ENCODE peak calls at places on chromosomes 5 and 9, in six cellular contexts. One of them, this sample, is unnamed.
A peak's percentile ranks its signal among the peaks of the same experiment; 100 is the strongest.

GRCh38 chr5:178675922-178676321 is 49.1 kb upstream of the CLK4 start:
- DNase-seq in IMR-90: no peak
- DNase-seq in H9: no peak
- DNase-seq in H1: no peak
- DNase-seq in neuronal stem cell: no peak
- DNase-seq in trophoblast cell: no peak
- DNase-seq in this sample: no peak

GRCh38 chr9:115757461-115757860 is 396.1 kb upstream of the PAPPA start:
- DNase-seq in IMR-90: no peak
- DNase-seq in H9: no peak
- DNase-seq in H1: no peak
- DNase-seq in neuronal stem cell: no peak
- DNase-seq in trophoblast cell: peak; percentile 43
- DNase-seq in this sample: no peak

GRCh38 chr5:145738227-145738626 is 96.9 kb downstream of the PRELID2 start:
- DNase-seq in IMR-90: no peak
- DNase-seq in H9: no peak
- DNase-seq in H1: no peak
- DNase-seq in neuronal stem cell: no peak
- DNase-seq in trophoblast cell: no peak
- DNase-seq in this sample: no peak

GRCh38 chr5:116370886-116371285 is 203.7 kb downstream of the SEMA6A start:
- DNase-seq in IMR-90: peak; percentile 24
- DNase-seq in H9: no peak
- DNase-seq in H1: no peak
- DNase-seq in neuronal stem cell: no peak
- DNase-seq in trophoblast cell: no peak
- DNase-seq in this sample: no peak

GRCh38 chr9:137373611-137373980 is 49.4 kb downstream of the EXD3 start:
- DNase-seq in IMR-90: no peak
- DNase-seq in H9: no peak
- DNase-seq in H1: no peak
- DNase-seq in neuronal stem cell: peak; percentile 43
- DNase-seq in trophoblast cell: no peak
- DNase-seq in this sample: no peak

GRCh38 chr9:84759300-84759750 is 89.8 kb downstream of the NTRK2 start:
- DNase-seq in IMR-90: no peak
- DNase-seq in H9: no peak
- DNase-seq in H1: no peak
- DNase-seq in neuronal stem cell: no peak
- DNase-seq in trophoblast cell: no peak
- DNase-seq in this sample: no peak

GRCh38 chr5:64158827-64159226 is 6.8 kb upstream of the RNF180 start:
- DNase-seq in IMR-90: no peak
- DNase-seq in H9: no peak
- DNase-seq in H1: no peak
- DNase-seq in neuronal stem cell: no peak
- DNase-seq in trophoblast cell: no peak
- DNase-seq in this sample: no peak

GRCh38 chr5:80668016-80668969 is 13.5 kb upstream of the DHFR start:
- DNase-seq in IMR-90: no peak
- DNase-seq in H9: peak; percentile 56
- DNase-seq in H1: no peak
- DNase-seq in neuronal stem cell: no peak
- DNase-seq in trophoblast cell: no peak
- DNase-seq in this sample: peak; percentile 18

GRCh38 chr5:104198156-104198555 is 635.6 kb upstream of the NUDT12 start:
- DNase-seq in IMR-90: no peak
- DNase-seq in H9: no peak
- DNase-seq in H1: no peak
- DNase-seq in neuronal stem cell: no peak
- DNase-seq in trophoblast cell: no peak
- DNase-seq in this sample: no peak

GRCh38 chr5:80026841-80027240 is 8.3 kb upstream of the THBS4 start:
- DNase-seq in IMR-90: no peak
- DNase-seq in H9: no peak
- DNase-seq in H1: no peak
- DNase-seq in neuronal stem cell: no peak
- DNase-seq in trophoblast cell: no peak
- DNase-seq in this sample: no peak

GRCh38 chr9:1709347-1709746 is 305.8 kb upstream of the SMARCA2 start:
- DNase-seq in IMR-90: no peak
- DNase-seq in H9: no peak
- DNase-seq in H1: no peak
- DNase-seq in neuronal stem cell: no peak
- DNase-seq in trophoblast cell: peak; percentile 44
- DNase-seq in this sample: peak; percentile 28

GRCh38 chr5:93078082-93079038 is 502.7 kb downstream of the NR2F1-AS1 start:
- DNase-seq in IMR-90: peak; percentile 93
- DNase-seq in H9: no peak
- DNase-seq in H1: no peak
- DNase-seq in neuronal stem cell: no peak
- DNase-seq in trophoblast cell: peak; percentile 91
- DNase-seq in this sample: peak; percentile 11

GRCh38 chr5:106094128-106094726 is 1576.5 kb downstream of the EFNA5 start:
- DNase-seq in IMR-90: peak; percentile 69
- DNase-seq in H9: no peak
- DNase-seq in H1: no peak
- DNase-seq in neuronal stem cell: no peak
- DNase-seq in trophoblast cell: no peak
- DNase-seq in this sample: peak; percentile 10

GRCh38 chr9:73680831-73681230 is 529.2 kb downstream of the ANXA1 start:
- DNase-seq in IMR-90: no peak
- DNase-seq in H9: no peak
- DNase-seq in H1: no peak
- DNase-seq in neuronal stem cell: no peak
- DNase-seq in trophoblast cell: peak; percentile 39
- DNase-seq in this sample: peak; percentile 27

GRCh38 chr9:134759001-134759607 is 117.5 kb downstream of the COL5A1 start:
- DNase-seq in IMR-90: no peak
- DNase-seq in H9: no peak
- DNase-seq in H1: no peak
- DNase-seq in neuronal stem cell: no peak
- DNase-seq in trophoblast cell: no peak
- DNase-seq in this sample: peak; percentile 10

GRCh38 chr5:38809388-38810359 is 36.1 kb upstream of the OSMR start:
- DNase-seq in IMR-90: peak; percentile 92
- DNase-seq in H9: peak; percentile 88
- DNase-seq in H1: peak; percentile 60
- DNase-seq in neuronal stem cell: peak; percentile 82
- DNase-seq in trophoblast cell: peak; percentile 88
- DNase-seq in this sample: peak; percentile 93

GRCh38 chr5:124744170-124744911 is 2.1 kb downstream of the ZNF608 start:
- DNase-seq in IMR-90: peak; percentile 27
- DNase-seq in H9: no peak
- DNase-seq in H1: no peak
- DNase-seq in neuronal stem cell: no peak
- DNase-seq in trophoblast cell: no peak
- DNase-seq in this sample: peak; percentile 32

GRCh38 chr5:18394154-18394804 is 760.0 kb downstream of the TAF11L14 start:
- DNase-seq in IMR-90: peak; percentile 18
- DNase-seq in H9: peak; percentile 82
- DNase-seq in H1: peak; percentile 71
- DNase-seq in neuronal stem cell: peak; percentile 85
- DNase-seq in trophoblast cell: peak; percentile 89
- DNase-seq in this sample: peak; percentile 78

GRCh38 chr5:122144236-122144635 is 14.9 kb downstream of the ZNF474 start:
- DNase-seq in IMR-90: peak; percentile 52
- DNase-seq in H9: no peak
- DNase-seq in H1: no peak
- DNase-seq in neuronal stem cell: no peak
- DNase-seq in trophoblast cell: peak; percentile 33
- DNase-seq in this sample: no peak

GRCh38 chr5:122145906-122146305 is 16.6 kb downstream of the ZNF474 start:
- DNase-seq in IMR-90: no peak
- DNase-seq in H9: no peak
- DNase-seq in H1: no peak
- DNase-seq in neuronal stem cell: no peak
- DNase-seq in trophoblast cell: no peak
- DNase-seq in this sample: no peak

GRCh38 chr5:122140900-122141299 is 11.6 kb downstream of the ZNF474 start:
- DNase-seq in IMR-90: no peak
- DNase-seq in H9: no peak
- DNase-seq in H1: no peak
- DNase-seq in neuronal stem cell: no peak
- DNase-seq in trophoblast cell: no peak
- DNase-seq in this sample: no peak

GRCh38 chr5:122141751-122142150 is 12.4 kb downstream of the ZNF474 start:
- DNase-seq in IMR-90: peak; percentile 61
- DNase-seq in H9: no peak
- DNase-seq in H1: no peak
- DNase-seq in neuronal stem cell: no peak
- DNase-seq in trophoblast cell: no peak
- DNase-seq in this sample: no peak

DNA sequence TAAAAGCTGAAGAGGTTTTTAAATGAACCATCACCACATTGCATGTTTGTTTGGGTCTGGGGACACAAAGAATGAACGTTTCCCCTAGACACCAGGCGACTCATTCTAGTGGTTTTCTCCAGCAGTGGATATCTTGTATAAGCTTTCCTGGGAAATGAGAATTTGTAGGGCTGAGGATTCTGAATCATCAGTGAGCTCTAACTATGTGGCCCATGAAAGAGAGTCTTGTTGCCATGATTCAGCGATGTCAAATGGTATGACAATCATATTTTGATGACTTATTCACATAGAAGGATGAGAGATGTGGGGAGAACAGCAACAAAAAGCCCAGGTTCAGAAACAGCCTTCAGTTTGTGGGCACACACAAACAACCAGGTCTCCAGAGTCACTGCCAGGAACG is 13.1 kb downstream of the ZNF474 start:
- DNase-seq in IMR-90: peak; percentile 93
- DNase-seq in H9: no peak
- DNase-seq in H1: no peak
- DNase-seq in neuronal stem cell: no peak
- DNase-seq in trophoblast cell: no peak
- DNase-seq in this sample: no peak
- H3K18ac ChIP-seq in IMR-90: peak overlapping the region; percentile 71
- H3K18ac ChIP-seq in H9: no peak overlapping the region
- H3K18ac ChIP-seq in H1: no peak overlapping the region
- H3K18ac ChIP-seq in neuronal stem cell: no peak overlapping the region
- H3K18ac ChIP-seq in trophoblast cell: no peak overlapping the region
- H3K18ac ChIP-seq in this sample: no peak overlapping the region

DNA sequence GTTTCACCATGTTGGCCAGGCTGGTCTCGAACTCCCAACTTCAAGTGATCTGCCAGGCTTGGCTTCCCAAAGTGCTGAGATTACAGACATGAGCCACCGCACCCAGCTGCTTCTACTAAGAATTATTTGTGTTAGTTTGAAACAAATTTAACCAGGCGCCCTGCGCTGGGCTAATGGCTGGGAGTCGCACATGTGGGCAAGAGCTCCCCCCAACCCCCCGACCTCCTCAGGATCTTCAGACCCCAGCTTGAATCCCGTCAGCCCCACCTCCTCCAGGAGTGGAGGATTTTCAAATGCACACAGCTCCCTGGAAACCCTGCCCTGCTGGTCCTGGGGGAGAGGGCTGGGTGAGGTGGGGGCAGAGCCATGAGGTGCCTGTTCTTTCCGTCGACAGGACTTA is 21.2 kb upstream of the SLC12A7 start:
- DNase-seq in IMR-90: no peak
- DNase-seq in H9: no peak
- DNase-seq in H1: no peak
- DNase-seq in neuronal stem cell: no peak
- DNase-seq in trophoblast cell: no peak
- DNase-seq in this sample: no peak
- H3K27ac ChIP-seq in IMR-90: no peak overlapping the region
- H3K27ac ChIP-seq in H9: no peak overlapping the region
- H3K27ac ChIP-seq in H1: no peak overlapping the region
- H3K27ac ChIP-seq in neuronal stem cell: no peak overlapping the region
- H3K27ac ChIP-seq in trophoblast cell: no peak overlapping the region
- H3K27ac ChIP-seq in this sample: no peak overlapping the region

GRCh38 chr9:34179528-34180138 is 790 bp downstream of the UBAP1 start:
- DNase-seq in IMR-90: peak; percentile 61
- DNase-seq in H9: no peak
- DNase-seq in H1: no peak
- DNase-seq in neuronal stem cell: no peak
- DNase-seq in trophoblast cell: peak; percentile 87
- DNase-seq in this sample: no peak
- H3K18ac ChIP-seq in IMR-90: peak overlapping the region; percentile 88
- H3K18ac ChIP-seq in H9: peak overlapping the region; percentile 74
- H3K18ac ChIP-seq in H1: peak overlapping the region; percentile 10
- H3K18ac ChIP-seq in neuronal stem cell: peak overlapping the region; percentile 49
- H3K18ac ChIP-seq in trophoblast cell: peak overlapping the region; percentile 63
- H3K18ac ChIP-seq in this sample: peak overlapping the region; percentile 65

GRCh38 chr5:74766348-74766886 is 500 bp downstream of the GFM2 start:
- DNase-seq in IMR-90: peak; percentile 64
- DNase-seq in H9: no peak
- DNase-seq in H1: no peak
- DNase-seq in neuronal stem cell: peak; percentile 21
- DNase-seq in trophoblast cell: peak; percentile 73
- DNase-seq in this sample: peak; percentile 71
- H3K27ac ChIP-seq in IMR-90: peak overlapping the region; percentile 67
- H3K27ac ChIP-seq in H9: no peak overlapping the region
- H3K27ac ChIP-seq in H1: no peak overlapping the region
- H3K27ac ChIP-seq in neuronal stem cell: no peak overlapping the region
- H3K27ac ChIP-seq in trophoblast cell: peak overlapping the region; percentile 81
- H3K27ac ChIP-seq in this sample: peak overlapping the region; percentile 25

This sample was measured in mesendoderm.